ENCODE peak calls at places on chromosomes 11 and 22, in four cellular contexts. B is cardiac muscle cell, U is astrocyte, R is SJSA1. M is an unnamed sample.
A peak's percentile ranks its signal among the peaks of the same experiment; 100 is the strongest.

GRCh38 chr11:104254347-104254746 is 90.4 kb upstream of the PDGFD start:
- DNase-seq in R (no peak), B (peak; percentile 79), U (peak; percentile 26), M (peak; percentile 68)

GRCh38 chr11:121105063-121105480 is 4.0 kb downstream of the TECTA start:
- DNase-seq in B (no peak), U (no peak), R (no peak), M (no peak)

GRCh38 chr11:23359297-23359696 is 499.0 kb upstream of the CCDC179 start:
- DNase-seq in U (peak; percentile 96), B (no peak), R (peak; percentile 24), M (peak; percentile 15)

GRCh38 chr11:61495801-61496601 is 12.5 kb upstream of the LRRC10B start:
- DNase-seq in B (no peak), R (no peak), U (no peak), M (peak; percentile 65)

GRCh38 chr11:66846671-66847091 is 3.4 kb downstream of the RCE1 start:
- DNase-seq in U (no peak), B (no peak), R (no peak), M (no peak)

GRCh38 chr11:65793625-65794400 is 7.0 kb downstream of the OVOL1 start:
- DNase-seq in R (no peak), B (no peak), U (no peak), M (no peak)

GRCh38 chr11:59188954-59189353 is 17.0 kb downstream of the DTX4 start:
- DNase-seq in U (no peak), R (peak; percentile 49), B (no peak), M (no peak)

GRCh38 chr22:30586414-30586813 is 5.3 kb downstream of the PES1 start:
- DNase-seq in U (no peak), R (no peak), B (no peak), M (no peak)

GRCh38 chr11:815675-816432 is 2.9 kb upstream of the PNPLA2 start:
- DNase-seq in U (no peak), R (no peak), B (no peak), M (no peak)

GRCh38 chr11:103529217-103529684 is 420.0 kb downstream of the DYNC2H1 start:
- DNase-seq in U (peak; percentile 81), B (no peak), R (peak; percentile 63), M (peak; percentile 36)

GRCh38 chr22:45968751-45969413 is 8.1 kb downstream of the WNT7B start:
- DNase-seq in U (peak; percentile 95), B (no peak), R (peak; percentile 93), M (no peak)

GRCh38 chr22:23556026-23556620 is 24.0 kb downstream of the IGLL1 start:
- DNase-seq in U (no peak), R (no peak), B (no peak), M (no peak)

GRCh38 chr11:113519989-113520613 is 44.9 kb upstream of the DRD2 start:
- DNase-seq in B (no peak), R (no peak), U (no peak), M (no peak)

GRCh38 chr11:44634401-44635281 is 69.2 kb downstream of the CD82 start:
- DNase-seq in B (peak; percentile 54), R (peak; percentile 46), U (peak; percentile 69), M (peak; percentile 87)

GRCh38 chr22:18024956-18025720 is 777 bp upstream of the MICAL3 start:
- DNase-seq in R (no peak), U (no peak), B (no peak), M (no peak)
- H3K4me3 ChIP-seq in R (peak overlapping the region; percentile 56), U (peak overlapping the region; percentile 50), B (no peak overlapping the region), M (peak overlapping the region; percentile 87)

DNA sequence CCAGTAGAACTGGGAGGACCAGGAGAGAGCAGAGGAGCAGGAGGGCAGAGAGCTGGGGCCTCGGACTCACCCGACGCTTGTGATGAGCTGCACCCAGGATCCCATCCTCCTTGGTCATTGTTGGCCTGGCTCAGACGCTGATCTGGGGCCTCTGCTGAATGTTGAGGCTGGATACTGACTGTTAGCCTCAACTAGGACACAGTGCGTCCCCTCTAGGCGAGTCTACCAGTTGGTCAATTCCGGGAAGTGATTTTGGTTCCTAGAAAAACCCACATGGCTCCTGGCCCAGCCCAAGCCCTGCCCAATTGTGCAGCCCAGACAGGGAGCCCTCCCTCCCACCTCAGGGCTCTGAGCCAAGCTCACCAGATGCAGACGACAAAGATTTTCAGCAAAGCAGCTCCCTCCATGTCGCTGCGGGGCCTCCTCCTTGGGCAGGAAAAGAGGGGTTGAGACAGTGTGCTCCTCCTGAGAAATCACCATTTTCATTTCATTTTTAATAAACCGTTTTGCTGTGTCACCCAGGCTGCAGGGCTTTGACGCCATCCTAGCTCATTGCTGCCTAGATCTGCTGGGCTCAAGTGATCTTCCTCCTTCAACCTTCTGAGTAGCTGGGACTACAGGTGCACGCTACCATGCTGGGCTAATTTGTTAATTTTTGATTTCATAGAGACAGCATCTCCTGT is at the start of gene APOL4:
- DNase-seq in R (no peak), U (no peak), B (no peak), M (peak; percentile 35)
- H3K4me3 ChIP-seq in R (no peak within 1 kb of the TSS), U (no peak within 1 kb of the TSS), B (no peak within 1 kb of the TSS), M (no peak within 1 kb of the TSS)

DNA sequence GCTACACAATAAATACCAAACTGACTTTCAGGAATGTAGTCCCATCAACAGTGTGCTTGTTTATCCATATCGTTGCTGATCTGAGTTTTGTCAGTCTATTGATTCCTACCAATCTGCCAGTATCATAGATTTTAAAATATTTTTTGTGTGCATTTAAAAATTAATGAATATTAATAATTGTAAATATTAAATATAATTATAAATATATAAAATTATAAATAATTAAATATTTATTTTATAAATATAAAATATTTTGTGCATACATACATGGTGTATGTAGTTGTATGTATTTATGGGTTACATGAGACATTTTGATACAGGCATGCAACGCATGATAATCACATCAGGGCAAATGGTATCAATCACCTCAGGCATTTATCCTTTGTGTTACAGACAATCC is 53.6 kb downstream of the CUL5 start:
- DNase-seq in R (no peak), U (no peak), B (no peak), M (no peak)
- H3K4me3 ChIP-seq in R (no peak overlapping the region), U (no peak overlapping the region), B (no peak overlapping the region), M (no peak overlapping the region)

GRCh38 chr11:2383823-2384722 is 7.0 kb downstream of the CD81 start:
- DNase-seq in R (no peak), B (no peak), U (no peak), M (no peak)
- H3K4me3 ChIP-seq in R (no peak overlapping the region), B (no peak overlapping the region), U (no peak overlapping the region), M (no peak overlapping the region)

GRCh38 chr22:22119003-22119402 is 125.6 kb upstream of the VPREB1 start:
- DNase-seq in B (no peak), U (no peak), R (no peak), M (no peak)
- H3K4me3 ChIP-seq in B (no peak overlapping the region), U (no peak overlapping the region), R (no peak overlapping the region), M (no peak overlapping the region)

GRCh38 chr11:119319136-119319701 is 2.3 kb upstream of the MCAM start:
- DNase-seq in R (no peak), B (no peak), U (no peak), M (no peak)

GRCh38 chr11:119318240-119319135 is 1.6 kb upstream of the MCAM start:
- DNase-seq in B (peak; percentile 39), R (peak; percentile 8), U (peak; percentile 71), M (peak; percentile 43)

GRCh38 chr11:119316729-119317591 is at the start of gene MCAM:
- DNase-seq in R (peak; percentile 28), U (no peak), B (peak; percentile 82), M (peak; percentile 69)

GRCh38 chr11:119316017-119316728 is 757 bp downstream of the MCAM start:
- DNase-seq in R (peak; percentile 26), U (no peak), B (peak; percentile 36), M (peak; percentile 74)

GRCh38 chr11:119317592-119318239 is 786 bp upstream of the MCAM start:
- DNase-seq in R (no peak), B (no peak), U (no peak), M (no peak)
- H3K4me3 ChIP-seq in R (peak overlapping the region; percentile 59), B (peak overlapping the region; percentile 11), U (no peak overlapping the region), M (peak overlapping the region; percentile 72)

GRCh38 chr11:75162954-75163353 is 12.0 kb downstream of the SLCO2B1 start:
- DNase-seq in U (no peak), R (no peak), B (no peak), M (no peak)
- H3K4me3 ChIP-seq in U (no peak overlapping the region), R (no peak overlapping the region), B (no peak overlapping the region), M (no peak overlapping the region)

GRCh38 chr22:36155702-36156101 is 4.9 kb downstream of the APOL3 start:
- DNase-seq in R (no peak), B (no peak), U (no peak), M (no peak)

GRCh38 chr22:36160499-36160942 is at the start of gene APOL3:
- DNase-seq in R (no peak), B (no peak), U (peak; percentile 29), M (no peak)

GRCh38 chr22:36153756-36154155 is 6.8 kb downstream of the APOL3 start:
- DNase-seq in U (no peak), B (no peak), R (no peak), M (no peak)

GRCh38 chr22:36156119-36156514 is 4.4 kb downstream of the APOL3 start:
- DNase-seq in U (no peak), B (no peak), R (no peak), M (no peak)

GRCh38 chr22:36156515-36157419 is 3.8 kb downstream of the APOL3 start:
- DNase-seq in R (peak; percentile 87), B (peak; percentile 35), U (peak; percentile 64), M (peak; percentile 28)
- H3K4me3 ChIP-seq in R (peak overlapping the region; percentile 37), B (no peak overlapping the region), U (peak overlapping the region; percentile 53), M (no peak overlapping the region)

M was measured in BE2C.